ENCODE peak calls at places on chromosomes 13 and 19, in five cellular contexts. I, K, F, T and L are unnamed samples.
A peak's percentile ranks its signal among the peaks of the same experiment; 100 is the strongest.

GRCh38 chr19:2549701-2550191 is 73.8 kb downstream of the GADD45B start:
- DNase-seq in T (no peak), K (no peak), I (peak; percentile 68), F (peak; percentile 91), L (peak; percentile 98)

GRCh38 chr13:33550885-33551284 is 265.3 kb upstream of the STARD13 start:
- DNase-seq in I (no peak), T (no peak), F (no peak), K (no peak), L (peak; percentile 63)

GRCh38 chr13:79548886-79549285 is 67.9 kb downstream of the NDFIP2 start:
- DNase-seq in F (no peak), I (no peak), K (no peak), T (no peak), L (no peak)

GRCh38 chr13:101325423-101325822 is 90.9 kb downstream of the NALCN start:
- DNase-seq in I (no peak), T (no peak), K (no peak), F (no peak), L (no peak)

GRCh38 chr19:17795495-17795856 is 538 bp downstream of the B3GNT3 start:
- DNase-seq in T (no peak), F (no peak), I (no peak), K (no peak), L (no peak)

GRCh38 chr19:29098863-29099481 is 114.0 kb downstream of the UQCRFS1 start:
- DNase-seq in T (no peak), K (no peak), I (no peak), F (no peak), L (no peak)

GRCh38 chr13:38264363-38265134 is 85.1 kb upstream of the UFM1 start:
- DNase-seq in F (no peak), I (no peak), K (no peak), T (no peak), L (no peak)

GRCh38 chr13:97715763-97716162 is 237.7 kb upstream of the IPO5 start:
- DNase-seq in T (no peak), F (no peak), I (no peak), K (no peak), L (no peak)

GRCh38 chr13:65985632-65986031 is 1244.5 kb downstream of the PCDH9 start:
- DNase-seq in K (no peak), I (no peak), T (no peak), F (no peak), L (no peak)

GRCh38 chr19:12703056-12703455 is 6.6 kb upstream of the FBXW9 start:
- DNase-seq in T (no peak), I (no peak), K (peak; percentile 46), F (no peak), L (peak; percentile 68)

GRCh38 chr13:35906636-35907035 is 224.5 kb downstream of the DCLK1 start:
- DNase-seq in K (no peak), T (no peak), I (no peak), F (no peak), L (no peak)

GRCh38 chr13:76387561-76387960 is 498.6 kb downstream of the KCTD12 start:
- DNase-seq in I (no peak), T (no peak), F (no peak), K (no peak), L (peak; percentile 44)

GRCh38 chr13:80342541-80343371 is 1.8 kb upstream of the SPRY2 start:
- DNase-seq in I (peak; percentile 89), K (peak; percentile 35), T (peak; percentile 40), F (peak; percentile 87), L (peak; percentile 37)